ENCODE peak calls at places on chromosomes 7 and 10, in nine cellular contexts. One of them, this sample, is unnamed.

GRCh38 chr10:103682042-103682441 is 173.3 kb downstream of the SH3PXD2A start:
- DNase-seq in NCI-H1105 treated with DMSO at 0.1 percent for 48 hours: no peak
- DNase-seq in mucosa of descending colon: no peak
- DNase-seq in EL: no peak
- DNase-seq in WERI-Rb-1: no peak
- DNase-seq in ovary: no peak
- DNase-seq in NCI-H82: no peak
- DNase-seq in naive thymus-derived CD8-positive, alpha-beta T cell: no peak
- DNase-seq in left ventricle myocardium inferior: no peak
- DNase-seq in this sample: no peak

GRCh38 chr10:34114914-34115313 is 700.2 kb downstream of the PARD3 start:
- DNase-seq in NCI-H1105 treated with DMSO at 0.1 percent for 48 hours: no peak
- DNase-seq in mucosa of descending colon: no peak
- DNase-seq in EL: no peak
- DNase-seq in WERI-Rb-1: no peak
- DNase-seq in ovary: no peak
- DNase-seq in NCI-H82: no peak
- DNase-seq in naive thymus-derived CD8-positive, alpha-beta T cell: no peak
- DNase-seq in left ventricle myocardium inferior: no peak
- DNase-seq in this sample: no peak

GRCh38 chr7:104973227-104973626 is 40.8 kb upstream of the KMT2E start:
- DNase-seq in NCI-H1105 treated with DMSO at 0.1 percent for 48 hours: no peak
- DNase-seq in mucosa of descending colon: no peak
- DNase-seq in EL: peak
- DNase-seq in WERI-Rb-1: no peak
- DNase-seq in ovary: no peak
- DNase-seq in NCI-H82: peak
- DNase-seq in naive thymus-derived CD8-positive, alpha-beta T cell: no peak
- DNase-seq in left ventricle myocardium inferior: no peak
- DNase-seq in this sample: no peak

GRCh38 chr7:100371561-100372171 is 1.6 kb upstream of the PILRA start:
- DNase-seq in NCI-H1105 treated with DMSO at 0.1 percent for 48 hours: no peak
- DNase-seq in mucosa of descending colon: no peak
- DNase-seq in EL: no peak
- DNase-seq in WERI-Rb-1: no peak
- DNase-seq in ovary: no peak
- DNase-seq in NCI-H82: peak
- DNase-seq in naive thymus-derived CD8-positive, alpha-beta T cell: no peak
- DNase-seq in left ventricle myocardium inferior: no peak
- DNase-seq in this sample: no peak

GRCh38 chr7:105589221-105590077 is 8.2 kb upstream of the EFCAB10 start:
- DNase-seq in NCI-H1105 treated with DMSO at 0.1 percent for 48 hours: peak
- DNase-seq in mucosa of descending colon: peak
- DNase-seq in EL: peak
- DNase-seq in WERI-Rb-1: peak
- DNase-seq in ovary: peak
- DNase-seq in NCI-H82: peak
- DNase-seq in naive thymus-derived CD8-positive, alpha-beta T cell: peak
- DNase-seq in left ventricle myocardium inferior: peak
- DNase-seq in this sample: peak

GRCh38 chr7:93728292-93728691 is 153.8 kb upstream of the CALCR start:
- DNase-seq in NCI-H1105 treated with DMSO at 0.1 percent for 48 hours: no peak
- DNase-seq in mucosa of descending colon: no peak
- DNase-seq in EL: no peak
- DNase-seq in WERI-Rb-1: no peak
- DNase-seq in ovary: no peak
- DNase-seq in NCI-H82: no peak
- DNase-seq in naive thymus-derived CD8-positive, alpha-beta T cell: no peak
- DNase-seq in left ventricle myocardium inferior: no peak
- DNase-seq in this sample: no peak

GRCh38 chr10:59867590-59867989 is 38.8 kb downstream of the CCDC6 start:
- DNase-seq in NCI-H1105 treated with DMSO at 0.1 percent for 48 hours: no peak
- DNase-seq in mucosa of descending colon: no peak
- DNase-seq in EL: no peak
- DNase-seq in WERI-Rb-1: no peak
- DNase-seq in ovary: no peak
- DNase-seq in NCI-H82: no peak
- DNase-seq in naive thymus-derived CD8-positive, alpha-beta T cell: no peak
- DNase-seq in left ventricle myocardium inferior: no peak
- DNase-seq in this sample: no peak

GRCh38 chr10:28241766-28242399 is 61.0 kb downstream of the MPP7 start:
- DNase-seq in NCI-H1105 treated with DMSO at 0.1 percent for 48 hours: peak
- DNase-seq in mucosa of descending colon: no peak
- DNase-seq in EL: peak
- DNase-seq in WERI-Rb-1: peak
- DNase-seq in ovary: no peak
- DNase-seq in NCI-H82: peak
- DNase-seq in naive thymus-derived CD8-positive, alpha-beta T cell: peak
- DNase-seq in left ventricle myocardium inferior: no peak
- DNase-seq in this sample: no peak

GRCh38 chr7:93629291-93629801 is 54.8 kb upstream of the CALCR start:
- DNase-seq in NCI-H1105 treated with DMSO at 0.1 percent for 48 hours: no peak
- DNase-seq in mucosa of descending colon: no peak
- DNase-seq in EL: no peak
- DNase-seq in WERI-Rb-1: no peak
- DNase-seq in ovary: no peak
- DNase-seq in NCI-H82: peak
- DNase-seq in naive thymus-derived CD8-positive, alpha-beta T cell: no peak
- DNase-seq in left ventricle myocardium inferior: no peak
- DNase-seq in this sample: no peak

GRCh38 chr7:121041516-121042148 is 53.1 kb downstream of the CPED1 start:
- DNase-seq in NCI-H1105 treated with DMSO at 0.1 percent for 48 hours: peak
- DNase-seq in mucosa of descending colon: no peak
- DNase-seq in EL: peak
- DNase-seq in WERI-Rb-1: no peak
- DNase-seq in ovary: no peak
- DNase-seq in NCI-H82: no peak
- DNase-seq in naive thymus-derived CD8-positive, alpha-beta T cell: no peak
- DNase-seq in left ventricle myocardium inferior: no peak
- DNase-seq in this sample: no peak

This sample was measured in right cardiac atrium.